ENCODE peak calls at places on chromosome 18, in ten cellular contexts. One of them, this sample, is unnamed.
A peak's percentile ranks its signal among the peaks of the same experiment; 100 is the strongest.

GRCh38 chr18:62844850-62845643 is 129.7 kb downstream of the PHLPP1 start:
- DNase-seq in tibial artery: no peak
- DNase-seq in GM13976: no peak
- DNase-seq in omental fat pad: no peak
- DNase-seq in GM10248: peak; percentile 27
- DNase-seq in psoas muscle: no peak
- DNase-seq in neural crest cell: no peak
- DNase-seq in OCI-LY7: no peak
- DNase-seq in AG09309: no peak
- DNase-seq in choroid plexus epithelial cell: no peak
- DNase-seq in this sample: no peak

GRCh38 chr18:29874519-29875098 is 1167.9 kb downstream of the DSC3 start:
- DNase-seq in psoas muscle: no peak
- DNase-seq in omental fat pad: no peak
- DNase-seq in GM13976: peak; percentile 6
- DNase-seq in neural crest cell: peak; percentile 23
- DNase-seq in tibial artery: no peak
- DNase-seq in GM10248: peak; percentile 4
- DNase-seq in OCI-LY7: peak; percentile 5
- DNase-seq in choroid plexus epithelial cell: peak; percentile 47
- DNase-seq in AG09309: no peak
- DNase-seq in this sample: no peak

GRCh38 chr18:30081122-30081521 is 961.4 kb downstream of the DSC3 start:
- DNase-seq in OCI-LY7: no peak
- DNase-seq in tibial artery: no peak
- DNase-seq in neural crest cell: no peak
- DNase-seq in AG09309: no peak
- DNase-seq in GM13976: no peak
- DNase-seq in choroid plexus epithelial cell: no peak
- DNase-seq in omental fat pad: no peak
- DNase-seq in GM10248: no peak
- DNase-seq in psoas muscle: no peak
- DNase-seq in this sample: no peak

GRCh38 chr18:68660355-68661183 is 54.3 kb downstream of the TMX3 start:
- DNase-seq in OCI-LY7: peak; percentile 37
- DNase-seq in neural crest cell: no peak
- DNase-seq in GM13976: peak; percentile 10
- DNase-seq in psoas muscle: no peak
- DNase-seq in omental fat pad: no peak
- DNase-seq in tibial artery: no peak
- DNase-seq in choroid plexus epithelial cell: peak; percentile 79
- DNase-seq in AG09309: peak; percentile 20
- DNase-seq in GM10248: peak; percentile 11
- DNase-seq in this sample: no peak

GRCh38 chr18:59884331-59884730 is 15.5 kb upstream of the PMAIP1 start:
- DNase-seq in GM13976: no peak
- DNase-seq in OCI-LY7: no peak
- DNase-seq in AG09309: no peak
- DNase-seq in psoas muscle: no peak
- DNase-seq in omental fat pad: no peak
- DNase-seq in tibial artery: no peak
- DNase-seq in GM10248: no peak
- DNase-seq in choroid plexus epithelial cell: peak; percentile 34
- DNase-seq in neural crest cell: no peak
- DNase-seq in this sample: no peak

GRCh38 chr18:58041633-58042032 is 2.4 kb upstream of the NEDD4L start:
- DNase-seq in omental fat pad: no peak
- DNase-seq in OCI-LY7: no peak
- DNase-seq in psoas muscle: no peak
- DNase-seq in GM10248: no peak
- DNase-seq in choroid plexus epithelial cell: no peak
- DNase-seq in tibial artery: no peak
- DNase-seq in neural crest cell: no peak
- DNase-seq in AG09309: no peak
- DNase-seq in GM13976: no peak
- DNase-seq in this sample: no peak

GRCh38 chr18:3139406-3139805 is 80.4 kb downstream of the MYOM1 start:
- DNase-seq in AG09309: no peak
- DNase-seq in neural crest cell: no peak
- DNase-seq in psoas muscle: no peak
- DNase-seq in OCI-LY7: no peak
- DNase-seq in GM13976: no peak
- DNase-seq in GM10248: no peak
- DNase-seq in tibial artery: no peak
- DNase-seq in choroid plexus epithelial cell: no peak
- DNase-seq in omental fat pad: no peak
- DNase-seq in this sample: no peak

GRCh38 chr18:45349447-45349846 is 265.8 kb upstream of the SLC14A2 start:
- DNase-seq in tibial artery: peak; percentile 31
- DNase-seq in OCI-LY7: no peak
- DNase-seq in GM13976: no peak
- DNase-seq in choroid plexus epithelial cell: no peak
- DNase-seq in GM10248: no peak
- DNase-seq in psoas muscle: peak; percentile 19
- DNase-seq in AG09309: no peak
- DNase-seq in neural crest cell: no peak
- DNase-seq in omental fat pad: no peak
- DNase-seq in this sample: no peak

DNA sequence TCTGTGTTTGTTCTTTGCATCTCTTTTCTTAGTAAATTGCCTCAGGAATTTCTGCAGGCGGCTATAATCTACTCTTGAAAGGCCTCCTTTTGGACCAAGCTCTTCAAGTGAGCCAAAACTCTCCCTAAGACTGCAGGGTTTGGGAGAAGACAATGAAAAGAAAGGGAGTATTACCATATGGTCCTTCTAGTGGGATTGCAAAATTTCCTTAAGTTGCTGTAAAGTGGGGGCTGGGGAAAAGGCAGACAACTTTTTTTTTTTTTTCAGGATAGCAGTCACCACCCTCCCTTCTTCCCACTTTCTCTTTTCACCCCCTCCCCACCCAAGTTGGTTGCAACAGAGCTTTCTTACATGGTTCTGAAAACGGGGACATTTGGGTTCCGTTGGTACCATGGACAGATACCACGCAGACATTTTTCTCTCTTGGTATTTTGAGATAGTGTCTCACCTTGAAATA is 183.7 kb downstream of the FHOD3 start:
- DNase-seq in omental fat pad: no peak
- DNase-seq in choroid plexus epithelial cell: no peak
- DNase-seq in AG09309: no peak
- DNase-seq in GM13976: no peak
- DNase-seq in psoas muscle: no peak
- DNase-seq in OCI-LY7: no peak
- DNase-seq in tibial artery: no peak
- DNase-seq in neural crest cell: no peak
- DNase-seq in GM10248: no peak
- DNase-seq in this sample: no peak
- TF ChIP-seq CTCF in omental fat pad: no peak
- TF ChIP-seq CTCF in choroid plexus epithelial cell: no peak
- TF ChIP-seq CTCF in AG09309: no peak
- TF ChIP-seq CTCF in GM13976: no peak
- TF ChIP-seq CTCF in psoas muscle: no peak
- TF ChIP-seq CTCF in OCI-LY7: no peak
- TF ChIP-seq CTCF in tibial artery: no peak
- TF ChIP-seq CTCF in neural crest cell: no peak
- TF ChIP-seq CTCF in GM10248: no peak
- TF ChIP-seq CTCF in this sample: no peak

GRCh38 chr18:11859903-11860407 is 8.7 kb downstream of the CHMP1B start:
- DNase-seq in omental fat pad: no peak
- DNase-seq in tibial artery: no peak
- DNase-seq in AG09309: no peak
- DNase-seq in choroid plexus epithelial cell: peak; percentile 67
- DNase-seq in neural crest cell: no peak
- DNase-seq in GM13976: no peak
- DNase-seq in psoas muscle: no peak
- DNase-seq in GM10248: no peak
- DNase-seq in OCI-LY7: no peak
- DNase-seq in this sample: no peak
- TF ChIP-seq CTCF in omental fat pad: no peak
- TF ChIP-seq CTCF in tibial artery: no peak
- TF ChIP-seq CTCF in AG09309: peak; percentile 31
- TF ChIP-seq CTCF in choroid plexus epithelial cell: peak; percentile 37
- TF ChIP-seq CTCF in neural crest cell: peak; percentile 33
- TF ChIP-seq CTCF in GM13976: no peak
- TF ChIP-seq CTCF in psoas muscle: peak; percentile 13
- TF ChIP-seq CTCF in GM10248: no peak
- TF ChIP-seq CTCF in OCI-LY7: no peak
- TF ChIP-seq CTCF in this sample: no peak

GRCh38 chr18:21747764-21748693 is 7.4 kb downstream of the MIB1 start:
- DNase-seq in neural crest cell: no peak
- DNase-seq in psoas muscle: no peak
- DNase-seq in GM10248: no peak
- DNase-seq in omental fat pad: no peak
- DNase-seq in choroid plexus epithelial cell: no peak
- DNase-seq in tibial artery: no peak
- DNase-seq in AG09309: no peak
- DNase-seq in GM13976: no peak
- DNase-seq in OCI-LY7: no peak
- DNase-seq in this sample: no peak

GRCh38 chr18:21742323-21742687 is 1.7 kb downstream of the MIB1 start:
- DNase-seq in omental fat pad: no peak
- DNase-seq in GM10248: no peak
- DNase-seq in OCI-LY7: peak; percentile 19
- DNase-seq in neural crest cell: no peak
- DNase-seq in psoas muscle: no peak
- DNase-seq in AG09309: no peak
- DNase-seq in choroid plexus epithelial cell: no peak
- DNase-seq in tibial artery: no peak
- DNase-seq in GM13976: no peak
- DNase-seq in this sample: no peak

GRCh38 chr18:21747268-21747667 is 6.7 kb downstream of the MIB1 start:
- DNase-seq in OCI-LY7: no peak
- DNase-seq in psoas muscle: no peak
- DNase-seq in GM13976: no peak
- DNase-seq in GM10248: no peak
- DNase-seq in omental fat pad: no peak
- DNase-seq in choroid plexus epithelial cell: no peak
- DNase-seq in AG09309: no peak
- DNase-seq in neural crest cell: no peak
- DNase-seq in tibial artery: no peak
- DNase-seq in this sample: no peak

GRCh38 chr18:21743166-21743831 is 2.7 kb downstream of the MIB1 start:
- DNase-seq in tibial artery: no peak
- DNase-seq in GM13976: no peak
- DNase-seq in neural crest cell: no peak
- DNase-seq in choroid plexus epithelial cell: no peak
- DNase-seq in GM10248: no peak
- DNase-seq in OCI-LY7: no peak
- DNase-seq in omental fat pad: no peak
- DNase-seq in psoas muscle: no peak
- DNase-seq in AG09309: no peak
- DNase-seq in this sample: no peak

DNA sequence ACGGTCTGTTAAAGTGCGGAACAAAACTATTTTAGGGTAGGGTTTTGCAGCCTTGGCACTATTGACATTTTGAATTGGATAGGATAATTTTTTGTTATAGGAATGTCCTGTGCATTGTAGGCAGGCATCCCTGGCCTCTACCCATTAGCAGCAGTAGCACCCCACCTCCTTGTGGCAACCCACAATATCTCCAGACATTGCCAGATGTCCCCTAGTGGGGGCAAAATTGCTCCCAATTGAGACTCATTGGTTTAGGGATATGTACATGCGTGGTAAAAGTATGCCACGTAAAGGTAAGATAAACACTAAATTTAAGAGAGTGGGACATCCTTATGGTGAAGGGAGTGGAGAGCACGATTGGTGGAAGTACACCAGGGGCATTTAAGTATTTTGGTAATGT is 4.6 kb downstream of the MIB1 start:
- DNase-seq in GM13976: no peak
- DNase-seq in OCI-LY7: no peak
- DNase-seq in neural crest cell: no peak
- DNase-seq in omental fat pad: no peak
- DNase-seq in AG09309: no peak
- DNase-seq in choroid plexus epithelial cell: no peak
- DNase-seq in GM10248: no peak
- DNase-seq in psoas muscle: no peak
- DNase-seq in tibial artery: no peak
- DNase-seq in this sample: no peak
- TF ChIP-seq CTCF in GM13976: no peak
- TF ChIP-seq CTCF in OCI-LY7: peak; percentile 52
- TF ChIP-seq CTCF in neural crest cell: no peak
- TF ChIP-seq CTCF in omental fat pad: no peak
- TF ChIP-seq CTCF in AG09309: no peak
- TF ChIP-seq CTCF in choroid plexus epithelial cell: no peak
- TF ChIP-seq CTCF in GM10248: no peak
- TF ChIP-seq CTCF in psoas muscle: no peak
- TF ChIP-seq CTCF in tibial artery: no peak
- TF ChIP-seq CTCF in this sample: no peak

GRCh38 chr18:74146756-74147155 is 878 bp downstream of the FBXO15 start:
- DNase-seq in AG09309: peak; percentile 59
- DNase-seq in choroid plexus epithelial cell: peak; percentile 20
- DNase-seq in psoas muscle: no peak
- DNase-seq in tibial artery: no peak
- DNase-seq in OCI-LY7: no peak
- DNase-seq in neural crest cell: no peak
- DNase-seq in GM13976: no peak
- DNase-seq in GM10248: no peak
- DNase-seq in omental fat pad: no peak
- DNase-seq in this sample: no peak

GRCh38 chr18:74148543-74149070 is 284 bp downstream of the TIMM21 start:
- DNase-seq in omental fat pad: no peak
- DNase-seq in GM10248: no peak
- DNase-seq in psoas muscle: no peak
- DNase-seq in AG09309: no peak
- DNase-seq in OCI-LY7: no peak
- DNase-seq in choroid plexus epithelial cell: no peak
- DNase-seq in neural crest cell: no peak
- DNase-seq in GM13976: no peak
- DNase-seq in tibial artery: no peak
- DNase-seq in this sample: no peak

GRCh38 chr18:74152270-74152669 is 3.9 kb downstream of the TIMM21 start:
- DNase-seq in GM13976: no peak
- DNase-seq in psoas muscle: no peak
- DNase-seq in OCI-LY7: no peak
- DNase-seq in tibial artery: no peak
- DNase-seq in AG09309: no peak
- DNase-seq in omental fat pad: no peak
- DNase-seq in GM10248: no peak
- DNase-seq in choroid plexus epithelial cell: no peak
- DNase-seq in neural crest cell: no peak
- DNase-seq in this sample: no peak

GRCh38 chr18:74147779-74148542 is at the start of the genes FBXO15 and TIMM21:
- DNase-seq in neural crest cell: peak; percentile 87
- DNase-seq in GM10248: peak; percentile 93
- DNase-seq in omental fat pad: peak; percentile 88
- DNase-seq in choroid plexus epithelial cell: peak; percentile 98
- DNase-seq in AG09309: peak; percentile 86
- DNase-seq in tibial artery: peak; percentile 97
- DNase-seq in OCI-LY7: peak; percentile 90
- DNase-seq in psoas muscle: peak; percentile 98
- DNase-seq in GM13976: peak; percentile 92
- DNase-seq in this sample: peak; percentile 91

DNA sequence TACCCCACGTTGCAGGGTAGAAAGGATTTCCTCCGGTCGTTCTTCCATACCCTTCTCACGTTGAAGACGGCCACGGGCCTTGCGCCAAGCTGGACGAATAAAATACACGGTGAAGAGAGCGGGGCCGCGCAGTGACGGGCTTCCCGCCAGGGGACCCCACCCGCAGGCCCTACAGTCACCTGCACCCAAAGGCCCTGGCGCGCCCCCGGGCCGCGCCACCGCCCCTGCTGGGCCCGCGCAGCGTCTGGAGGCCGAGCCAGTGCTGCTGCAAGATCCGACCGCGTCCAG is 199 bp downstream of the FBXO15 start:
- DNase-seq in GM10248: no peak
- DNase-seq in psoas muscle: no peak
- DNase-seq in choroid plexus epithelial cell: no peak
- DNase-seq in tibial artery: no peak
- DNase-seq in omental fat pad: no peak
- DNase-seq in GM13976: no peak
- DNase-seq in AG09309: no peak
- DNase-seq in neural crest cell: no peak
- DNase-seq in OCI-LY7: no peak
- DNase-seq in this sample: no peak
- TF ChIP-seq CTCF in GM10248: no peak
- TF ChIP-seq CTCF in psoas muscle: no peak
- TF ChIP-seq CTCF in choroid plexus epithelial cell: no peak
- TF ChIP-seq CTCF in tibial artery: no peak
- TF ChIP-seq CTCF in omental fat pad: no peak
- TF ChIP-seq CTCF in GM13976: no peak
- TF ChIP-seq CTCF in AG09309: no peak
- TF ChIP-seq CTCF in neural crest cell: no peak
- TF ChIP-seq CTCF in OCI-LY7: no peak
- TF ChIP-seq CTCF in this sample: no peak

This sample was measured in CD14-positive monocyte.